ENCODE peak calls at places on chromosomes 12 and 14, in five cellular contexts. Y is IMR-90, D is foreskin fibroblast, T is SK-N-DZ, N is HS-27A. L is an unnamed sample.

GRCh38 chr12:107027304-107028053 is 40.5 kb upstream of the MTERF2 start:
- DNase-seq in Y (peak; percentile 96), D (peak; percentile 89), N (peak; percentile 56), T (peak; percentile 50), L (peak; percentile 74)

GRCh38 chr12:68042212-68042699 is 53.0 kb downstream of the IFNG-AS1 start:
- DNase-seq in T (peak; percentile 30), N (no peak), D (peak; percentile 28), Y (peak; percentile 3), L (no peak)

GRCh38 chr14:65072937-65073336 is 29.4 kb downstream of the MAX start:
- DNase-seq in Y (no peak), N (no peak), T (no peak), D (no peak), L (no peak)

GRCh38 chr12:105018001-105018400 is 31.9 kb downstream of the NOPCHAP1 start:
- DNase-seq in T (no peak), D (no peak), Y (peak; percentile 2), N (no peak), L (no peak)

GRCh38 chr14:39016733-39017095 is 86.3 kb downstream of the SEC23A start:
- DNase-seq in N (no peak), D (no peak), Y (no peak), T (no peak), L (no peak)

GRCh38 chr12:22051114-22051698 is 5.2 kb downstream of the CMAS start:
- DNase-seq in D (no peak), Y (no peak), T (no peak), N (no peak), L (no peak)

GRCh38 chr14:102560436-102561261 is 31.8 kb upstream of the RCOR1 start:
- DNase-seq in Y (no peak), N (no peak), D (no peak), T (no peak), L (no peak)

GRCh38 chr12:113208041-113208934 is 13.0 kb upstream of the TPCN1 start:
- DNase-seq in D (peak; percentile 84), Y (peak; percentile 79), T (no peak), N (no peak), L (no peak)

GRCh38 chr12:29282452-29282851 is 98.5 kb downstream of the ERGIC2 start:
- DNase-seq in D (no peak), N (no peak), Y (no peak), T (peak; percentile 53), L (peak; percentile 7)

GRCh38 chr12:96399919-96400630 is at the start of gene CDK17:
- DNase-seq in Y (peak; percentile 83), N (peak; percentile 57), D (peak; percentile 92), T (peak; percentile 80), L (peak; percentile 66)

GRCh38 chr14:74945261-74945851 is 10.0 kb downstream of the PGF start:
- DNase-seq in T (no peak), Y (no peak), D (peak; percentile 47), N (no peak), L (no peak)

GRCh38 chr14:87797001-87797400 is 196.0 kb downstream of the GALC start:
- DNase-seq in Y (no peak), T (no peak), D (no peak), N (no peak), L (no peak)

GRCh38 chr12:3885179-3886094 is 12.2 kb upstream of the PARP11 start:
- DNase-seq in T (peak; percentile 37), Y (peak; percentile 48), N (no peak), D (peak; percentile 72), L (no peak)

GRCh38 chr12:88726806-88727722 is 146.8 kb upstream of the KITLG start:
- DNase-seq in D (peak; percentile 71), N (peak; percentile 17), T (no peak), Y (peak; percentile 83), L (peak; percentile 7)

GRCh38 chr12:32106153-32106516 is 512 bp upstream of the BICD1 start:
- DNase-seq in N (no peak), Y (no peak), T (no peak), D (no peak), L (no peak)

GRCh38 chr12:127628655-127629054 is 638.3 kb upstream of the TMEM132C start:
- DNase-seq in N (no peak), T (peak; percentile 80), D (peak; percentile 67), Y (peak; percentile 75), L (peak; percentile 65)

GRCh38 chr14:97976861-97977260 is 1179.7 kb downstream of the VRK1 start:
- DNase-seq in N (no peak), Y (no peak), T (no peak), D (no peak), L (no peak)

GRCh38 chr14:31164115-31164514 is 43.5 kb downstream of the HECTD1 start:
- DNase-seq in D (no peak), N (no peak), Y (no peak), T (no peak), L (no peak)

GRCh38 chr12:43884683-43885410 is 49.0 kb downstream of the TMEM117 start:
- DNase-seq in N (no peak), T (no peak), D (no peak), Y (no peak), L (no peak)

GRCh38 chr14:75064205-75064567 is 362 bp upstream of the ACYP1 start:
- DNase-seq in Y (no peak), D (no peak), N (no peak), T (no peak), L (no peak)

GRCh38 chr12:57107456-57107855 is 3.7 kb downstream of the STAT6 start:
- DNase-seq in Y (no peak), N (no peak), D (no peak), T (peak; percentile 47), L (no peak)

GRCh38 chr14:67567654-67568053 is 32.4 kb downstream of the PIGH start:
- DNase-seq in N (no peak), T (no peak), Y (no peak), D (no peak), L (no peak)

GRCh38 chr14:91300283-91300841 is 55.9 kb upstream of the GPR68 start:
- DNase-seq in N (no peak), T (no peak), Y (peak; percentile 1), D (no peak), L (no peak)

GRCh38 chr14:95327558-95328374 is 8.1 kb upstream of the CLMN start:
- DNase-seq in N (no peak), D (no peak), Y (no peak), T (no peak), L (no peak)

GRCh38 chr12:132711169-132711843 is 664 bp downstream of the PGAM5 start:
- DNase-seq in N (no peak), D (peak; percentile 55), T (no peak), Y (peak; percentile 23), L (no peak)

GRCh38 chr14:100341301-100342031 is 18.3 kb downstream of the SLC25A47 start:
- DNase-seq in Y (peak; percentile 95), T (no peak), N (peak; percentile 8), D (peak; percentile 77), L (peak; percentile 38)

GRCh38 chr12:12521044-12521485 is 41.6 kb downstream of the DUSP16 start:
- DNase-seq in N (no peak), D (no peak), Y (no peak), T (no peak), L (no peak)

GRCh38 chr12:79822475-79822874 is 112.4 kb downstream of the PPP1R12A start:
- DNase-seq in D (no peak), T (no peak), N (no peak), Y (no peak), L (no peak)

GRCh38 chr12:51150777-51151176 is 22.2 kb downstream of the TFCP2 start:
- DNase-seq in Y (no peak), N (no peak), T (no peak), D (no peak), L (no peak)

GRCh38 chr12:92183575-92183974 is 37.9 kb upstream of the BTG1 start:
- DNase-seq in N (no peak), D (no peak), Y (no peak), T (no peak), L (no peak)

GRCh38 chr14:78985668-78986073 is 815.5 kb downstream of the NRXN3 start:
- DNase-seq in Y (no peak), T (peak; percentile 18), D (peak; percentile 4), N (no peak), L (no peak)

GRCh38 chr14:33880330-33880729 is 70.5 kb downstream of the EGLN3 start:
- DNase-seq in Y (no peak), T (no peak), D (no peak), N (no peak), L (no peak)

GRCh38 chr12:104457746-104458644 is 1.2 kb downstream of the CHST11 start:
- DNase-seq in T (no peak), Y (no peak), D (peak; percentile 41), N (no peak), L (no peak)

GRCh38 chr12:45975506-45975905 is 14.9 kb downstream of the SCAF11 start:
- DNase-seq in Y (no peak), N (no peak), D (no peak), T (no peak), L (no peak)

GRCh38 chr12:2390850-2391390 is 338.1 kb downstream of the CACNA1C start:
- DNase-seq in T (no peak), Y (no peak), D (no peak), N (no peak), L (no peak)

GRCh38 chr14:85528080-85528881 is 1.7 kb upstream of the FLRT2 start:
- DNase-seq in D (peak; percentile 93), Y (peak; percentile 90), N (peak; percentile 77), T (peak; percentile 79), L (peak; percentile 67)

L was measured in GM04504.